ENCODE peak calls at places on chromosomes 6 and 20, in ten cellular contexts. S is left ventricle myocardium inferior; B is A549; D is H9; A is CD8-positive, alpha-beta T cell; K is Peyer's patch; E is AG04450; O is CD4-positive, CD25-positive, alpha-beta regulatory T cell; M is sigmoid colon; L is PC-3. H is an unnamed sample.

GRCh38 chr20:20085071-20085470 is 32.7 kb downstream of the CFAP61 start:
- DNase-seq in S (peak; percentile 77), B (no peak), D (no peak), A (no peak), K (no peak), E (no peak), O (no peak), M (no peak), L (no peak), H (no peak)

GRCh38 chr6:43985329-43985728 is 141.9 kb downstream of the MRPL14 start:
- DNase-seq in S (no peak), B (no peak), D (no peak), A (no peak), K (peak; percentile 14), E (no peak), O (no peak), M (peak; percentile 33), L (no peak), H (no peak)

GRCh38 chr6:34791164-34791841 is 580 bp upstream of the BLTP3A start:
- DNase-seq in S (peak; percentile 64), B (peak; percentile 49), D (peak; percentile 66), A (peak; percentile 34), K (peak; percentile 71), E (no peak), O (peak; percentile 21), M (peak; percentile 71), L (peak; percentile 41), H (peak; percentile 10)

GRCh38 chr6:84623956-84624680 is 140.3 kb downstream of the TBX18 start:
- DNase-seq in S (peak; percentile 27), B (no peak), D (no peak), A (no peak), K (no peak), E (no peak), O (no peak), M (no peak), L (peak; percentile 77), H (no peak)

GRCh38 chr20:1388706-1389483 is 4.0 kb downstream of the FKBP1A start:
- DNase-seq in S (no peak), B (no peak), D (no peak), A (no peak), K (no peak), E (no peak), O (no peak), M (no peak), L (no peak), H (no peak)

GRCh38 chr6:31877651-31878161 is 1.1 kb downstream of the SLC44A4 start:
- DNase-seq in S (no peak), B (no peak), D (peak; percentile 30), A (no peak), K (peak; percentile 92), E (no peak), O (no peak), M (peak; percentile 52), L (peak; percentile 35), H (no peak)

GRCh38 chr6:70527071-70527737 is 39.5 kb upstream of the SDHAF4 start:
- DNase-seq in S (no peak), B (no peak), D (no peak), A (no peak), K (no peak), E (no peak), O (no peak), M (no peak), L (peak; percentile 45), H (no peak)

GRCh38 chr6:127578900-127579299 is 1.9 kb downstream of the C6orf58 start:
- DNase-seq in S (no peak), B (no peak), D (no peak), A (no peak), K (no peak), E (no peak), O (no peak), M (no peak), L (no peak), H (no peak)

GRCh38 chr20:23143098-23143497 is 57.0 kb upstream of the CD93 start:
- DNase-seq in S (no peak), B (peak; percentile 66), D (no peak), A (no peak), K (no peak), E (no peak), O (no peak), M (peak; percentile 76), L (peak; percentile 88), H (no peak)

GRCh38 chr6:139530551-139530950 is 156.1 kb upstream of the CITED2 start:
- DNase-seq in S (no peak), B (no peak), D (no peak), A (no peak), K (no peak), E (no peak), O (no peak), M (no peak), L (no peak), H (no peak)

GRCh38 chr6:139533573-139534471 is 159.4 kb upstream of the CITED2 start:
- DNase-seq in S (no peak), B (peak; percentile 36), D (no peak), A (no peak), K (peak; percentile 73), E (peak; percentile 37), O (no peak), M (no peak), L (no peak), H (no peak)

GRCh38 chr6:139531716-139532115 is 157.3 kb upstream of the CITED2 start:
- DNase-seq in S (no peak), B (no peak), D (no peak), A (no peak), K (no peak), E (no peak), O (no peak), M (no peak), L (no peak), H (no peak)

GRCh38 chr6:139533166-139533565 is 158.7 kb upstream of the CITED2 start:
- DNase-seq in S (no peak), B (no peak), D (no peak), A (no peak), K (no peak), E (no peak), O (no peak), M (no peak), L (no peak), H (no peak)

GRCh38 chr6:139531148-139531547 is 156.7 kb upstream of the CITED2 start:
- DNase-seq in S (no peak), B (no peak), D (no peak), A (no peak), K (no peak), E (no peak), O (peak; percentile 12), M (no peak), L (peak; percentile 41), H (peak; percentile 45)
- H3K27ac ChIP-seq in S (no peak overlapping the region), B (no peak overlapping the region), D (no peak overlapping the region), A (peak overlapping the region; percentile 41), K (peak overlapping the region; percentile 35), E (no peak overlapping the region), O (peak overlapping the region; percentile 68), M (no peak overlapping the region), L (no peak overlapping the region), H (peak overlapping the region; percentile 56)

DNA sequence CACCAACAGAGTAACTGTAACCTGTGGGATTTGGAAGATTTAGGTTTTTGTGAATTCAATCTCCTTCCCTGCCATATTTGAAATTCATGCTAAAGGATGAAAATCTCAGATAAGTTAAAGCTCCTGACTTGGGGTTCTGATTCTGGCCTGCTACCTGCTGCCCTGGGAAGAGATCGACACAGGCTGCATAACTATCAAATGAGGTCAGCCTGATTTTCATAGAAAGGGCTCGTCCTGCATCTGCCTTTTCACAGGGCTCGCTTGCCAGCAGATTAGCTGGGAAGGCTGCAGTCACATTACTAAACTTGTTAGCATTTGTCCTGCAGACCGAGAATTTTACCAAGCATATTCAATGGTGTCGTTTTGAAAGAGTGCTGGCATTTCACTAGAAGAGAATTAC is 14.6 kb downstream of the GCLC start:
- DNase-seq in S (peak; percentile 37), B (no peak), D (peak; percentile 58), A (no peak), K (no peak), E (no peak), O (no peak), M (no peak), L (no peak), H (no peak)
- H3K27ac ChIP-seq in S (peak overlapping the region; percentile 72), B (peak overlapping the region; percentile 75), D (peak overlapping the region; percentile 30), A (no peak overlapping the region), K (no peak overlapping the region), E (no peak overlapping the region), O (no peak overlapping the region), M (peak overlapping the region; percentile 75), L (no peak overlapping the region), H (no peak overlapping the region)

GRCh38 chr6:148240463-148240845 is 102.2 kb upstream of the SASH1 start:
- DNase-seq in S (peak; percentile 48), B (no peak), D (no peak), A (no peak), K (no peak), E (peak; percentile 42), O (no peak), M (no peak), L (no peak), H (no peak)

GRCh38 chr6:148242180-148242579 is 100.5 kb upstream of the SASH1 start:
- DNase-seq in S (no peak), B (no peak), D (no peak), A (no peak), K (no peak), E (no peak), O (no peak), M (no peak), L (no peak), H (no peak)

GRCh38 chr6:148239215-148239614 is 103.4 kb upstream of the SASH1 start:
- DNase-seq in S (no peak), B (no peak), D (no peak), A (no peak), K (no peak), E (no peak), O (no peak), M (no peak), L (no peak), H (no peak)

GRCh38 chr6:148239777-148240462 is 102.7 kb upstream of the SASH1 start:
- DNase-seq in S (no peak), B (no peak), D (no peak), A (no peak), K (no peak), E (no peak), O (no peak), M (no peak), L (no peak), H (no peak)

DNA sequence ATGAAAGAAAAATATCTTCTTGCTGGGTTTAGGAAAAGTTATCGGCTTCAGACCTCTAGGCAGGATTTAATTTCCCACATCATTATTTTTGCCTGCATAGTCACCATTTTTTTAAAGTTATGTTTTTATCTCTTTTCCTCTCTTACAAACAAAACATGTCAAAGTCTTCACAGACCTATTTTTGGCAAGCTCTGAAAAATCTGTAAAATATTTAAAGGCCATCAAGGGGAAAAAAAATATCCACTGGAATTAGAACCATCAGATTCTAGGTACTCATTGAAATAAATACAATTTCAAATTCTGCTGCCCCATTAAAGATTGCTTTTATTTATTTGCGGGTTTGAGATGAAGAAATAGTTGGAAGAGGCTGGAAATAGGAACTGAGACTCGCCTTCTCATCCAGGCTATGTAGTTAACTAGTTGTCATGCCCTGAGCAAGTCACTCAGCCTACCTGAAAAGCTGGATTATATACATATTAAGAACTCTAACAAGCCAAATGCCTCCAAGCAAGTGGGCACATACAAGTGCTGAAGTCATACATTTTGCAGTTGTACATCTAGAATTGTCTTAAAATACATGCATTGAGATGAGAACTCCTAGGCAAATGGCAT is 101.7 kb upstream of the SASH1 start:
- DNase-seq in S (no peak), B (no peak), D (no peak), A (no peak), K (no peak), E (no peak), O (no peak), M (no peak), L (no peak), H (no peak)
- H3K27ac ChIP-seq in S (peak overlapping the region; percentile 79), B (no peak overlapping the region), D (no peak overlapping the region), A (no peak overlapping the region), K (no peak overlapping the region), E (no peak overlapping the region), O (no peak overlapping the region), M (peak overlapping the region; percentile 31), L (no peak overlapping the region), H (no peak overlapping the region)

GRCh38 chr6:36821581-36822335 is 17.5 kb downstream of the CPNE5 start:
- DNase-seq in S (no peak), B (no peak), D (no peak), A (no peak), K (no peak), E (no peak), O (no peak), M (no peak), L (no peak), H (no peak)
- H3K27ac ChIP-seq in S (peak overlapping the region; percentile 73), B (no peak overlapping the region), D (no peak overlapping the region), A (no peak overlapping the region), K (no peak overlapping the region), E (no peak overlapping the region), O (no peak overlapping the region), M (no peak overlapping the region), L (no peak overlapping the region), H (peak overlapping the region; percentile 84)